ENCODE peak calls at places on chromosomes 1 and 21, in five cellular contexts. F is ovary, R is cardiac muscle cell, U is thyroid gland, P is sigmoid colon. L is an unnamed sample.

GRCh38 chr1:180092931-180093650 is 61.6 kb upstream of the QSOX1 start:
- DNase-seq in F (no peak), R (peak), U (no peak), P (no peak), L (no peak)

GRCh38 chr21:35649186-35649585 is 411.1 kb downstream of the SETD4 start:
- DNase-seq in F (no peak), R (peak), U (no peak), P (no peak), L (no peak)

GRCh38 chr1:89125571-89126233 is at the start of gene GBP2:
- DNase-seq in F (no peak), R (peak), U (no peak), P (no peak), L (no peak)

GRCh38 chr1:25148673-25149300 is 83.5 kb downstream of the SYF2 start:
- DNase-seq in F (no peak), R (peak), U (no peak), P (no peak), L (peak)

GRCh38 chr1:29471487-29472313 is 235.4 kb downstream of the PTPRU start:
- DNase-seq in F (no peak), R (no peak), U (no peak), P (peak), L (no peak)

GRCh38 chr1:89487972-89488371 is 36.7 kb upstream of the LRRC8B start:
- DNase-seq in F (no peak), R (no peak), U (no peak), P (no peak), L (no peak)

GRCh38 chr1:112007169-112007568 is 17.7 kb upstream of the KCND3 start:
- DNase-seq in F (no peak), R (no peak), U (no peak), P (no peak), L (no peak)

GRCh38 chr1:216903389-216903754 is 180.1 kb upstream of the ESRRG start:
- DNase-seq in F (no peak), R (peak), U (no peak), P (no peak), L (no peak)

GRCh38 chr1:63322944-63323865 is 838 bp downstream of the FOXD3 start:
- DNase-seq in F (no peak), R (no peak), U (no peak), P (peak), L (peak)

GRCh38 chr1:93827633-93828436 is 51.2 kb downstream of the DNTTIP2 start:
- DNase-seq in F (no peak), R (peak), U (no peak), P (no peak), L (no peak)

GRCh38 chr1:170734412-170735175 is 70.7 kb downstream of the PRRX1 start:
- DNase-seq in F (no peak), R (no peak), U (no peak), P (no peak), L (no peak)

GRCh38 chr1:227937031-227937430 is 10.7 kb downstream of the WNT9A start:
- DNase-seq in F (no peak), R (no peak), U (no peak), P (peak), L (no peak)

GRCh38 chr1:85366391-85366790 is 90.0 kb upstream of the BCL10 start:
- DNase-seq in F (no peak), R (peak), U (no peak), P (no peak), L (no peak)

GRCh38 chr1:5933050-5933449 is 59.2 kb downstream of the NPHP4 start:
- DNase-seq in F (no peak), R (no peak), U (no peak), P (no peak), L (no peak)

GRCh38 chr1:179228783-179229213 is 679 bp downstream of the ABL2 start:
- DNase-seq in F (peak), R (peak), U (peak), P (peak), L (peak)

GRCh38 chr1:36657826-36658225 is 175.1 kb upstream of the CSF3R start:
- DNase-seq in F (no peak), R (no peak), U (no peak), P (no peak), L (no peak)

GRCh38 chr1:157496121-157496526 is 56.2 kb downstream of the FCRL5 start:
- DNase-seq in F (no peak), R (peak), U (peak), P (no peak), L (peak)

GRCh38 chr1:163820748-163821147 is 499.0 kb downstream of the NUF2 start:
- DNase-seq in F (no peak), R (peak), U (no peak), P (no peak), L (no peak)

GRCh38 chr1:24619376-24619775 is 23.7 kb upstream of the SRRM1 start:
- DNase-seq in F (no peak), R (no peak), U (no peak), P (no peak), L (no peak)

GRCh38 chr1:225882699-225883615 is 777 bp upstream of the TMEM63A start:
- DNase-seq in F (peak), R (peak), U (peak), P (peak), L (peak)

GRCh38 chr1:19597463-19598309 is 46.4 kb upstream of the NBL1 start:
- DNase-seq in F (no peak), R (peak), U (no peak), P (no peak), L (no peak)

GRCh38 chr1:57422271-57423134 is 1.4 kb downstream of the DAB1 start:
- DNase-seq in F (no peak), R (peak), U (no peak), P (no peak), L (peak)
- TF ChIP-seq CTCF in F (no peak), R (peak), U (no peak), P (no peak), L (no peak)

GRCh38 chr1:64885648-64886047 is 80.7 kb downstream of the JAK1 start:
- DNase-seq in F (no peak), R (no peak), U (no peak), P (no peak), L (no peak)
- TF ChIP-seq CTCF in F (no peak), R (no peak), U (no peak), P (no peak), L (no peak)

GRCh38 chr1:12202577-12202976 is 27.3 kb upstream of the VPS13D start:
- DNase-seq in F (no peak), R (no peak), U (no peak), P (no peak), L (no peak)

GRCh38 chr1:12204140-12204539 is 25.7 kb upstream of the VPS13D start:
- DNase-seq in F (no peak), R (no peak), U (no peak), P (no peak), L (no peak)

GRCh38 chr1:12204754-12205658 is 24.8 kb upstream of the VPS13D start:
- DNase-seq in F (no peak), R (no peak), U (no peak), P (no peak), L (no peak)

GRCh38 chr1:12202190-12202497 is 27.7 kb upstream of the VPS13D start:
- DNase-seq in F (no peak), R (no peak), U (no peak), P (no peak), L (no peak)

DNA sequence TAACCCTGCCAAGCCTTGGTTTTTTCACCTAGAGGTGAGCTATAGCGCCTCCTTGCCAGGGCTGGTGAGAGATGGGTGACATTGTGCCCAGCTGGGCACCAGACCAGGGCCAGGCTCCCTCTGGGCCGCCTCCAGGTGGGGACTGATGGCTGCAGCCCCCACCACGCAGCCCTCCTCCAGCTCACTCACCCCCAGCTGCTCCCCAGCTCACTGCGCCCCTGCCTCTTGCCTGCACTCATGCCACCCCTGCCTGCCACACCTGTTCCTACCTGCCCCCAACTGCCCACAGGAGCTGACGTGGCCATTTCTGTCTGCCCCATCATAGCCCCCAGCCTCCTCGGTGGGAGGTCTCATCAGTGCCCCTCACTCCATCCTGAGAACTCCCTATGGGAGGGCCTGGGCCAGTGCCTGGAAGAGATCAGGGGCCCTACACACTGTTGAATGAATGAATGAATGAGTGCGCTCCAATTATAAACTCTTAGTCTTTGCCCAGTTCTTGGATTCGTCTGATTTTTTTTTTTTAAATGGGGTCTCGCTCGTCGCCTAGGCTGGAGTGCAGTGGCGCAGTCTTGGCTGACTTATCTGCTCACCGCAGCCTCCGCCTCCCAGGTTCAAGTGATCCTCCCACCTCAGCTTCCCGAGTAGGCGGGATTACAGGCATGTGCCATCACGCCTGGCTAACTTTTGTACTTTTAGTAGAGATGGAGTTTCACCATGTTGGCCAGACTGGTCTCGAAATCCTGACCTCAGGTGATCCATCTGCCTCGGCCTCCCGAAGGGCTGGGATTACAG is 26.4 kb upstream of the VPS13D start:
- DNase-seq in F (no peak), R (no peak), U (no peak), P (no peak), L (no peak)
- TF ChIP-seq CTCF in F (no peak), R (no peak), U (no peak), P (no peak), L (no peak)

DNA sequence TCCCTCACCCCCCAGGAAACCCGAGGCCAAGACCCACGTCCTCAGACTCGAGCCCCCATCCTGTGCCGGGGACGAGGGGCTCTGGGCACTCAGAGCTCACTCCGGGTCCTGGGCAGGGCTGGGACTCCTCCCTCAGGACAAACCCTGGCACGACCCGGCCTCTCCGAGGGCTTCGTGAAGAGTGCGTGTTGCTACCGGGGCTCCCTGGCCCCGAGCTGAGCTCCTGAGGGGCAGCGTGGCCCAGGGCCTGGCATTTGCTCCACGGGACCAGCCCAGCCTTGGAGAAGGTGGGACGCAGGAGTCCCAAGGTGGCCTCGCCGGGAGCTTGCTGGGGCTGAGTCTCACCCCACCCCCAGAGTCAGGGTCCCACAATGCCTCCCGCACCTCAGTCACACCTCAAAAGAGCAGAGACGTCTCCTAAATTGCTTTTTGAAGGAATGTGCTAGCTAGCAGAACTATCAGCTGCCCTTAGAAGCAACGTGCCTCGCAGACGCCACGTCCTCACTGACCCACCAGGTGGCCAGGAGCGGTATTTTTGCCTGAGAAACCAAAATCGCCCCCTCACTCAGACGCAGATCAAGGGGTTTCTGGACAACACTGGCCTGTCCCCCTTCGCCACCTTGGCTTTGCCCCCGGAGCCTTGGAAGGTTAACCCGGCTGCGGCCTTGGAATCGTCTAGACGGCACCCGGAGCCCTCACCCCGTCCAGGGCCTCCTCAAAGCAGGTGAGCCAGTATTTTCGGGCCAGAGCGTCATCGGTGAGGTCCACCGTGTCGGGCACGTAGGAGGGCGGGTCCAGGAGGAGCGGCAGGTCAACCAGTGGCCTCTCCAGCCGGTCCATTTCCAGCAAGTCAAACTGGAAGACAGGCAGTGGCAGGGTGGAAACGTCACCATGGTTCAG is 11.3 kb downstream of the PANK4 start:
- DNase-seq in F (no peak), R (no peak), U (no peak), P (no peak), L (no peak)
- TF ChIP-seq CTCF in F (no peak), R (no peak), U (no peak), P (no peak), L (no peak)

DNA sequence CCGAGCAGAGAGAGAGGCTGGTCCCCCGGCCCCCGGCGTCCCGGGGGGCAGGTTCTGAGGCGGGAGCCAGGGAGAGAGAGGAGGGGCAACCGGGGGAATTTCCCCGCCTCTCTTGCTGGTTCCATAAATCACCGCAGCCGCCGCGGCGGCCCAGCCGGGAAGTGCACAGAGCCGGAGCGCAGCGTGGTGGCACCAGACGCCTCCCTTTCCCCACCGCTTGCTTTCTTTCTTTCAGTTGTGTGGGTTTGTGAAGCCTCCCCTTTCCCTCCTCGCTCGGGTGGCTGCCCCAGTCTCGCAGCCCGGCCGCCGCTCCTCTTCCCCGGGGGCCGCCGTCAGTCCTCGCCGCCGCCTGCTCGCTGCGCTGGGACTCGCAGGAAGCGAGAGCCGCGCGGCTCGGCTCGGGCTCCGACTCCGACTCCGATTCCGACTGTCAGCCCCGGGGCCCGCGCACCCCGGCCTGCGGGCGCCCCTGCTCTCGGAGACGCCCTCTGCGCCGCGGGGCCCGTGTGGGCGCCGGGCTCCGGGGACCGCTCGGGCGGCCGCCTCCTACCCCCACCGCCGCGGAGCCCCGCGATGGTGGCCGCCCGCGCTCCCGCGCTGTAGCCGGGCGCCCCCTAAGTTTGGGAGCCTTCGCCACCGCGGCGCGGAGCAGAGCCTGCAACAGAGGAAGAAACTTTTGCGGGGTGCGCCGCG is at the start of gene CACHD1:
- DNase-seq in F (peak), R (peak), U (peak), P (peak), L (peak)
- TF ChIP-seq CTCF in F (peak), R (peak), U (peak), P (peak), L (no peak)